ENCODE peak calls at places on chromosomes 1 and 21, in eight cellular contexts. O is astrocyte of the cerebellum, B is MCF 10A, M is GM06990, Z is B cell, T is WTC11, F is glutamatergic neuron, X is fibroblast of pulmonary artery. W is an unnamed sample.

GRCh38 chr21:37565530-37566223 is 199.1 kb downstream of the DYRK1A start:
- DNase-seq in O (no peak), B (peak), M (no peak), Z (no peak), T (no peak), F (no peak), X (no peak), W (no peak)

GRCh38 chr1:149846042-149846441 is 53.3 kb upstream of the BOLA1 start:
- DNase-seq in O (no peak), B (peak), M (no peak), Z (no peak), T (no peak), F (no peak), X (no peak), W (no peak)

GRCh38 chr21:30240661-30241060 is 24.8 kb upstream of the CLDN8 start:
- DNase-seq in O (no peak), B (no peak), M (no peak), Z (no peak), T (no peak), F (no peak), X (no peak), W (no peak)

GRCh38 chr21:14520535-14520934 is 25.6 kb downstream of the SAMSN1 start:
- DNase-seq in O (no peak), B (no peak), M (no peak), Z (peak), T (peak), F (no peak), X (no peak), W (no peak)

GRCh38 chr1:197692965-197693364 is 82.3 kb downstream of the DENND1B start:
- DNase-seq in O (peak), B (peak), M (no peak), Z (peak), T (no peak), F (no peak), X (peak), W (no peak)

GRCh38 chr1:233721003-233721595 is 107.2 kb downstream of the KCNK1 start:
- DNase-seq in O (no peak), B (peak), M (no peak), Z (no peak), T (no peak), F (no peak), X (no peak), W (no peak)

GRCh38 chr1:47991698-47992097 is 5.5 kb downstream of the TRABD2B start:
- DNase-seq in O (no peak), B (no peak), M (no peak), Z (no peak), T (no peak), F (no peak), X (no peak), W (no peak)

GRCh38 chr1:18731148-18731547 is 100.5 kb downstream of the PAX7 start:
- DNase-seq in O (no peak), B (no peak), M (no peak), Z (no peak), T (no peak), F (no peak), X (no peak), W (no peak)

GRCh38 chr1:67570473-67571143 is 114.4 kb upstream of the GADD45A start:
- DNase-seq in O (peak), B (peak), M (no peak), Z (no peak), T (no peak), F (no peak), X (peak), W (no peak)

GRCh38 chr1:18703041-18703621 is 72.5 kb downstream of the PAX7 start:
- DNase-seq in O (no peak), B (peak), M (no peak), Z (no peak), T (peak), F (no peak), X (no peak), W (no peak)

GRCh38 chr1:1338278-1338677 is 7.2 kb downstream of the TAS1R3 start:
- DNase-seq in O (no peak), B (no peak), M (no peak), Z (no peak), T (no peak), F (no peak), X (no peak), W (no peak)
- TF ChIP-seq CTCF in O (no peak), B (no peak), M (no peak), Z (no peak), T (no peak), F (no peak), X (no peak), W (no peak)

DNA sequence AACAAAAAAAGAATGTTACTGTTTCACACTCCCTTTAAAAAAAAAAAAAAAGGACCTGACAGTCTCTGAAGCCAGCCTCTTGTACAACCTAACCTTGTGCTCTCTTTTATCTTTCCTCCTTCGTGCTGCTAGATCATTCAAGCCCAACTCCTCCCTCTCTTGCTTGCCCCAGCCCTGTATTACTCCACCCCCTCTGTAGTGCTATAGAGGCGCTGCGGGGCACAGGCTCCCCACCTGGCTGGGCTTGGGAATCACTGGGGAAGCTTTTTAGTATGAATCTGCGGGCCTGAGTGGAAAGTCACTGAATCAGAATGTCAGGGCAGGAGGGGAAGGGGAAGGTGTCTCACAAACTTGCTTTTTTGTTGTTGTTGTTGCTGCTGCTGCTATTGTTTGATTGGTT is 383.7 kb upstream of the CAMK1G start:
- DNase-seq in O (no peak), B (no peak), M (no peak), Z (no peak), T (peak), F (no peak), X (no peak), W (no peak)
- TF ChIP-seq CTCF in O (no peak), B (no peak), M (no peak), Z (no peak), T (no peak), F (no peak), X (no peak), W (no peak)

DNA sequence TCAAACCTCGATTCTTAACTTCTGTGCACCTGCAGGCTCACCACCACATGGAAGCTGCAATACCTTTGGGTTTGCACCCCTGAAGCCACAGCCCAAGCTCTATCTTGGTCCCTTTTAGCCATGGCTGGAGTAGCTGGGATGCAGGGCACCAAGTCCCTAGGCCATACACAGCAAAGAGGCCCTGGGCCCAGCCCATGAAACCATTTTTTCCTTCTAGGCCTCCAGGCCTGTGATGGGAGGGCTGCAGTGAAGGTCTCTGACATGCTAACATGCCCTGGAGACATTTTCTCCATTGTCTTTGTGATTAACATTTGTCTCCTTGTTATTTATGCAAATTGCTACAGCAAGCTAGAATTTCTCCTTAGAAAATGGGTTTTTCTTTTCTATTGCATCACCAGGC is 79.2 kb downstream of the PRRX1 start:
- DNase-seq in O (no peak), B (no peak), M (no peak), Z (no peak), T (no peak), F (no peak), X (no peak), W (no peak)
- TF ChIP-seq CTCF in O (no peak), B (no peak), M (no peak), Z (no peak), T (no peak), F (no peak), X (no peak), W (no peak)

GRCh38 chr1:35857830-35858229 is 25.2 kb upstream of the AGO1 start:
- DNase-seq in O (peak), B (peak), M (no peak), Z (peak), T (no peak), F (no peak), X (peak), W (no peak)
- TF ChIP-seq CTCF in O (peak), B (no peak), M (peak), Z (peak), T (no peak), F (no peak), X (peak), W (peak)

GRCh38 chr1:204478166-204478899 is 16.3 kb downstream of the PIK3C2B start:
- DNase-seq in O (no peak), B (no peak), M (no peak), Z (no peak), T (no peak), F (no peak), X (no peak), W (no peak)
- TF ChIP-seq CTCF in O (no peak), B (no peak), M (no peak), Z (no peak), T (no peak), F (no peak), X (no peak), W (no peak)

GRCh38 chr21:32554832-32555436 is 30.4 kb downstream of the TCP10L start:
- DNase-seq in O (no peak), B (no peak), M (no peak), Z (no peak), T (no peak), F (no peak), X (peak), W (no peak)
- TF ChIP-seq CTCF in O (no peak), B (no peak), M (no peak), Z (no peak), T (no peak), F (no peak), X (no peak), W (no peak)

GRCh38 chr1:240691521-240692338 is 79.8 kb upstream of the GREM2 start:
- DNase-seq in O (peak), B (peak), M (no peak), Z (no peak), T (peak), F (peak), X (peak), W (no peak)
- TF ChIP-seq CTCF in O (peak), B (peak), M (no peak), Z (no peak), T (no peak), F (no peak), X (peak), W (peak)

DNA sequence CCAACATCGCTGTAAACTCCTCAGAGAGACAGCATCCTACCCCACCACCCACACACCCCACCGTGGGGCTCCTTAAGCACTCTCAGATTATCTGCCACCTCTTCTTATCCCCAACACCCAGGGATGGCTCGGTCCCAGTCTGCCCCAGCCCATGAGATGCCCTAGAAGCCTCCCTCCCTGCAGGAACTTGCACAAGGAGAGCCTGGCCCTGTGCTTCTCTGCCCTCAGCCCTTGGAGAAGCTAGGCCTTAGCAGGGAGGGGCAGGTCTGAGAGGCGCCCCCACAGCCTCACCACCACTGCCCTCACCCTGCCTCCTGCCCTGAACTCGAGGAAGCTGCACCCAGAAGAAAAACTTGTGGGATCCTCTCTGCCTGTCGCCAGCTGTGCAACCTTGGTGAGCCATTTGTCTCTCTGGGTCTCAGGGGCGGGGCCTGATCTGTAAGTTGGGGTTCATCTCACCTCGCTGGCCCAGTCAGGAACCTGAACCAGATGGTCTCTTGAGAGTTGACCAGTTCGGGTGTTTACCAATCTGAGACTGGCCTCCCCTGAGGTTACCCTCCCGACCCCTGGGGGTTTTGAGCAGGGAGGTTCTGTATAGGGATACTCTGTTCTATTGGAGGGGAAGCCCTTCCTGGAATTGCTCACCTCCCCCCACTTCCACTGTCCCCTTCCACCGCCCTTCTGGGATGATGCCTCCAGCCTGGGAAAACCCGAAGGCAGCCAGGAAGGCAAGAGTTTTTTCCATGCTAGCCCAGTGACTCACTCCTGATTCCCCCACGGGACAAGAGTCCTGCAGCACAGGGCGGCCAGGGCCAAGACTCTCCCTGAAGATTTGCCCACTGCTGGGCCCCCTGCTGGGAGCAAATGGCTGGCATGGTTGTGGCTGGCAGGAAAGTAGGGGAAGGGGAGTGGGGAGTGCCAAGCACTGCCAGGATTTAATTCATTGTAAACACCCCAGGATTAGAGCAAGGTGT is at the start of gene S100A3:
- DNase-seq in O (no peak), B (peak), M (no peak), Z (no peak), T (no peak), F (no peak), X (peak), W (no peak)
- TF ChIP-seq CTCF in O (no peak), B (no peak), M (no peak), Z (no peak), T (no peak), F (no peak), X (peak), W (no peak)

DNA sequence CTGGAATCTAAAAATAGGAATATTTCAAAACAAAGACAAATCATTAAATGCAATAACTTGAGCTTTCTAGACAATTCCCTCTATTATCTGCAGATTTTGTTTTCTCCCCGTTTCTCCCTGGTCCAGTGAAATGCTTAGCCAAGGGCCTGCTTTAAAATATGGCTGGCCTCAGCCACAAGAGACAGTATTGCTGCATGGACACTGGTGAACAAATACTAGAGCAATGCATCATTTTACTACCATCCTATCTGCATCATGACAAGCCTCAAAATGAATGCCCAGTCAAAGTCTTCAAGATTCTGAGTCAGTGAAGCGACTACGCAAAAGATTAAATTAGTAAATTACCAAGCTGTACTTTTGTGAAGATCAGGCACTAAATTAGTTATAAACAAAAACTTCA is 80.5 kb downstream of the ENAH start:
- DNase-seq in O (no peak), B (peak), M (no peak), Z (no peak), T (no peak), F (no peak), X (peak), W (no peak)
- TF ChIP-seq CTCF in O (no peak), B (no peak), M (no peak), Z (no peak), T (no peak), F (no peak), X (peak), W (no peak)

GRCh38 chr1:1788646-1789431 is 10.6 kb upstream of the NADK start:
- DNase-seq in O (no peak), B (peak), M (no peak), Z (no peak), T (peak), F (peak), X (peak), W (no peak)
- TF ChIP-seq CTCF in O (peak), B (peak), M (peak), Z (no peak), T (no peak), F (peak), X (peak), W (peak)

W was measured in GM13977.